ENCODE peak calls at places on chromosomes 3 and 15, in nine cellular contexts. F, V, Q, M, K, E, H, J and W are unnamed samples.

GRCh38 chr3:32843504-32844321 is 25.9 kb downstream of the TRIM71 start:
- DNase-seq in F (no peak), V (no peak), Q (no peak), M (no peak), K (no peak), E (no peak), H (peak; percentile 91), J (no peak), W (no peak)

GRCh38 chr3:46926039-46926438 is 48.5 kb downstream of the PTH1R start:
- DNase-seq in F (peak; percentile 82), V (peak; percentile 60), Q (peak; percentile 79), M (peak; percentile 75), K (no peak), E (no peak), H (no peak), J (no peak), W (peak; percentile 77)

GRCh38 chr3:152254031-152254430 is 14.7 kb upstream of the MBNL1 start:
- DNase-seq in F (no peak), V (no peak), Q (no peak), M (no peak), K (no peak), E (peak; percentile 63), H (no peak), J (no peak), W (no peak)

GRCh38 chr15:99359760-99360159 is 108.5 kb downstream of the LRRC28 start:
- DNase-seq in F (no peak), V (no peak), Q (no peak), M (no peak), K (no peak), E (no peak), H (no peak), J (no peak), W (no peak)

GRCh38 chr3:159069076-159069475 is 267.2 kb downstream of the MFSD1 start:
- DNase-seq in F (no peak), V (no peak), Q (no peak), M (no peak), K (no peak), E (no peak), H (no peak), J (no peak), W (no peak)

GRCh38 chr3:149990423-149990953 is 19.8 kb upstream of the PFN2 start:
- DNase-seq in F (no peak), V (no peak), Q (peak; percentile 15), M (no peak), K (no peak), E (no peak), H (no peak), J (no peak), W (no peak)

GRCh38 chr15:79834496-79834895 is 62.3 kb downstream of the MTHFS start:
- DNase-seq in F (no peak), V (peak; percentile 35), Q (no peak), M (no peak), K (no peak), E (no peak), H (no peak), J (no peak), W (no peak)

GRCh38 chr3:133575121-133575520 is 1.6 kb downstream of the CDV3 start:
- DNase-seq in F (no peak), V (no peak), Q (no peak), M (no peak), K (no peak), E (peak; percentile 42), H (no peak), J (no peak), W (no peak)

GRCh38 chr3:32420138-32420981 is 28.7 kb downstream of the CMTM7 start:
- DNase-seq in F (no peak), V (peak; percentile 55), Q (no peak), M (no peak), K (peak; percentile 89), E (peak; percentile 74), H (peak; percentile 91), J (no peak), W (no peak)

GRCh38 chr15:62296756-62297507 is 131.8 kb upstream of the C2CD4B start:
- DNase-seq in F (no peak), V (no peak), Q (no peak), M (no peak), K (no peak), E (no peak), H (peak; percentile 72), J (no peak), W (no peak)

GRCh38 chr3:78255403-78255802 is 1215.5 kb downstream of the ROBO2 start:
- DNase-seq in F (no peak), V (no peak), Q (peak; percentile 81), M (no peak), K (no peak), E (no peak), H (no peak), J (no peak), W (no peak)

GRCh38 chr3:194031349-194031748 is 104.6 kb upstream of the HES1 start:
- DNase-seq in F (no peak), V (no peak), Q (no peak), M (no peak), K (no peak), E (no peak), H (no peak), J (no peak), W (no peak)

GRCh38 chr3:47385007-47385406 is 4.2 kb downstream of the PTPN23 start:
- DNase-seq in F (no peak), V (peak; percentile 49), Q (no peak), M (no peak), K (peak; percentile 81), E (no peak), H (no peak), J (no peak), W (no peak)

GRCh38 chr15:32905481-32905880 is 187.7 kb downstream of the GREM1 start:
- DNase-seq in F (no peak), V (no peak), Q (no peak), M (no peak), K (no peak), E (no peak), H (no peak), J (no peak), W (no peak)
- H3K4me3 ChIP-seq in F (no peak overlapping the region), V (no peak overlapping the region), Q (no peak overlapping the region), M (no peak overlapping the region), K (no peak overlapping the region), E (no peak overlapping the region), H (no peak overlapping the region), J (no peak overlapping the region), W (no peak overlapping the region)

DNA sequence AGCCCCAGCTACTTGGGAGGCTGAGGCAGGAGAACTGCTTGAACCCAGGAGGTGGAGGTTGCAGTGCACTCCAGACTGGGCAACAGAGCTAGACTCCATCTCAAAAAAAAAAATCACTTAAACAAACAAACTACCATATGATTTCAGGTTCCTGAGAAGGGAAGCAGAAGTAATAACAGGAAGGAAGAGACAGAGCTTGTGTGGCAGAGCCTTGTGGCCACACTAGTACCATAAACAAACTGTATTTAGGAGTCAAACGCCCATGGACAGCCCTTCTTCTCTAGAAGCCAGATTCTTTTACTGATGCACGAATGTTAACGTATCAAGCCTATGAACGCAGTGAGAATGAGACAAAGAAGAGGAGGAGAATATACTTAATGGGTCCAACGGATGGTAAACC is 12.0 kb downstream of the MTMR10 start:
- DNase-seq in F (no peak), V (no peak), Q (no peak), M (no peak), K (no peak), E (no peak), H (no peak), J (no peak), W (no peak)
- H3K27ac ChIP-seq in F (no peak overlapping the region), V (no peak overlapping the region), Q (no peak overlapping the region), M (no peak overlapping the region), K (no peak overlapping the region), E (no peak overlapping the region), H (no peak overlapping the region), J (no peak overlapping the region), W (no peak overlapping the region)

GRCh38 chr15:68578960-68579935 is at the start of gene CORO2B:
- DNase-seq in F (no peak), V (peak; percentile 54), Q (peak; percentile 56), M (peak; percentile 68), K (no peak), E (peak; percentile 65), H (peak; percentile 88), J (peak; percentile 42), W (no peak)

GRCh38 chr15:68578175-68578959 is 426 bp upstream of the CORO2B start:
- DNase-seq in F (peak; percentile 84), V (peak; percentile 78), Q (peak; percentile 75), M (peak; percentile 83), K (no peak), E (peak; percentile 76), H (peak; percentile 84), J (peak; percentile 74), W (peak; percentile 88)

GRCh38 chr15:68581725-68582124 is 2.9 kb downstream of the CORO2B start:
- DNase-seq in F (peak; percentile 51), V (no peak), Q (no peak), M (no peak), K (no peak), E (peak; percentile 38), H (no peak), J (no peak), W (no peak)

GRCh38 chr15:68580883-68581155 is 2.0 kb downstream of the CORO2B start:
- DNase-seq in F (no peak), V (no peak), Q (no peak), M (no peak), K (no peak), E (no peak), H (no peak), J (no peak), W (no peak)

DNA sequence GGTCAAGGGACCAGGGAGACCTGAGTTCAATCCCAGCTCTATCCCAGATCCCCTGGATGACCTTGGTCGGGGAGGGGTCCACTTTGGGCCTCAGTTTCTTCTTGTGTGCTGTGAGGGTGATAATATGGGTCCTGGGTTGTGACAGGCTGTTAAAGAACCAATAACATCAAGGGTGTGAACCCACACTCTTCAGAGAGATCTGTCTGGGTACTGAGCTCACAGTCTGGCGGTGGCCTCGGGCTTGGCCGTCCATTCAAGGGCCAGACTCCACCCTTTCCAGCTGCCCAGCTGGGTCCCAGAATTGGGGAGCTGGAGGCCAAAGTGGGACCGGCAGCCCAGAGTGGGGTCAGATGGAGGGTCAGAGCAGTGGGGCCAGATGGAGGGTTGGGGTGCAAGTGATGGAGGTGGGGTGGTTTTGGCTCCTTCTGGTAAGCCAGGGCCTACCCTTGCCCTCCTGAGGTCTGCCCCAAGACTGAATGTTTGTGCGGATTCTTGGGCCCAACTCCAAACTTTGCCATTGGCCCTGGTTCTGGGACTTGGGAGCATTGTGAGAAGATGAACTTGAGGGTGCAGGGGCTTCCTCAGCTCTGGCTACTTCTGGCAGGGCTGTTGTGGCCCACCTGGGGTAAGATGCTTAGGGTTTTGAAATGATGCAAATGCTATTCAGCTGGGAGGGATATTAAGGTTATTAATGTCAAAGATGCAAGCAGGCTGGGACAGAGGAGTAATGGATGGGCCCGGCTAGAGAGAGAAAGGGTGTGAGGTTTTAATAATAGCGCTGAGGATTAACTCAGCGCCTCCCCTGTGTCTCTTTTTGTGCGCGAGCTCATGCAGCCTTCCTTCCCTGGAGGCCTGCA is 1.5 kb downstream of the CORO2B start:
- DNase-seq in F (no peak), V (no peak), Q (no peak), M (peak; percentile 53), K (no peak), E (peak; percentile 55), H (no peak), J (no peak), W (no peak)
- H3K4me3 ChIP-seq in F (peak overlapping the region; percentile 59), V (no peak overlapping the region), Q (peak overlapping the region; percentile 82), M (peak overlapping the region; percentile 71), K (no peak overlapping the region), E (peak overlapping the region; percentile 77), H (no peak overlapping the region), J (peak overlapping the region; percentile 89), W (peak overlapping the region; percentile 78)

GRCh38 chr3:27633224-27633545 is 88.9 kb downstream of the EOMES start:
- DNase-seq in F (peak; percentile 68), V (no peak), Q (peak; percentile 66), M (no peak), K (peak; percentile 3), E (no peak), H (no peak), J (no peak), W (no peak)
- H3K27ac ChIP-seq in F (peak overlapping the region; percentile 81), V (peak overlapping the region; percentile 79), Q (peak overlapping the region; percentile 87), M (peak overlapping the region; percentile 63), K (no peak overlapping the region), E (no peak overlapping the region), H (no peak overlapping the region), J (peak overlapping the region; percentile 78), W (peak overlapping the region; percentile 96)